ENCODE peak calls at places on chromosomes 4 and X, in four cellular contexts. P, I, H and N are unnamed samples.
A peak's percentile ranks its signal among the peaks of the same experiment; 100 is the strongest.

GRCh38 chrX:120726294-120726693 is 96.4 kb upstream of the C1GALT1C1 start:
- DNase-seq in H (no peak), I (peak; percentile 68), P (no peak), N (no peak)

GRCh38 chr4:190020790-190021717 is 6.0 kb downstream of the FRG2 start:
- DNase-seq in P (no peak), I (no peak), H (peak; percentile 51), N (peak; percentile 62)

GRCh38 chr4:31655328-31655727 is 935.2 kb downstream of the PCDH7 start:
- DNase-seq in I (no peak), P (no peak), H (no peak), N (no peak)

GRCh38 chr4:108502366-108502765 is 118.0 kb upstream of the RPL34 start:
- DNase-seq in P (no peak), H (no peak), I (no peak), N (no peak)

GRCh38 chr4:144782345-144782744 is 136.4 kb downstream of the HHIP start:
- DNase-seq in H (no peak), I (no peak), P (no peak), N (no peak)

GRCh38 chr4:140099993-140100392 is 54.0 kb downstream of the MAML3 start:
- DNase-seq in I (no peak), P (peak; percentile 65), H (no peak), N (peak; percentile 71)

GRCh38 chr4:150828159-150828558 is 186.9 kb downstream of the LRBA start:
- DNase-seq in P (no peak), H (no peak), I (peak; percentile 31), N (no peak)

GRCh38 chr4:110073045-110073845 is 125.2 kb downstream of the ELOVL6 start:
- DNase-seq in H (peak; percentile 75), I (no peak), P (no peak), N (no peak)

GRCh38 chrX:103734125-103734760 is 23.5 kb downstream of the TMEM31 start:
- DNase-seq in H (no peak), I (no peak), P (no peak), N (no peak)

GRCh38 chr4:124437853-124438495 is 274.6 kb downstream of the ANKRD50 start:
- DNase-seq in I (no peak), H (peak; percentile 28), P (no peak), N (no peak)

GRCh38 chr4:148573284-148573683 is 131.1 kb upstream of the NR3C2 start:
- DNase-seq in P (no peak), I (no peak), H (no peak), N (no peak)

GRCh38 chr4:7797330-7797729 is 142.3 kb downstream of the AFAP1 start:
- DNase-seq in I (no peak), H (no peak), P (no peak), N (no peak)

GRCh38 chrX:40849906-40850672 is 114.7 kb upstream of the MED14 start:
- DNase-seq in P (no peak), H (no peak), I (no peak), N (no peak)

GRCh38 chr4:186037182-186037581 is 31.8 kb upstream of the TLR3 start:
- DNase-seq in P (no peak), I (no peak), H (no peak), N (no peak)

GRCh38 chr4:60884545-60884944 is 315.6 kb upstream of the ADGRL3 start:
- DNase-seq in I (no peak), P (no peak), H (no peak), N (no peak)

GRCh38 chr4:53497446-53498069 is 93.7 kb downstream of the LNX1 start:
- DNase-seq in I (no peak), P (no peak), H (no peak), N (no peak)

GRCh38 chr4:111839186-111839585 is 306.1 kb upstream of the FAM241A start:
- DNase-seq in H (no peak), P (no peak), I (no peak), N (no peak)

GRCh38 chr4:138734746-138735145 is 280.8 kb upstream of the NOCT start:
- DNase-seq in I (no peak), H (no peak), P (no peak), N (no peak)

GRCh38 chrX:48509245-48509590 is 426 bp downstream of the PORCN start:
- DNase-seq in H (no peak), P (no peak), I (no peak), N (no peak)

GRCh38 chr4:146978641-146979040 is 33.0 kb upstream of the TTC29 start:
- DNase-seq in H (no peak), I (no peak), P (no peak), N (no peak)

GRCh38 chrX:153766098-153766817 is 2.2 kb downstream of the PLXNB3 start:
- DNase-seq in H (no peak), P (peak; percentile 91), I (no peak), N (peak; percentile 35)

GRCh38 chrX:33183366-33183765 is 28.0 kb downstream of the DMD start:
- DNase-seq in P (peak; percentile 2), I (no peak), H (peak; percentile 33), N (no peak)

GRCh38 chr4:4871267-4872147 is 12.0 kb downstream of the MSX1 start:
- DNase-seq in H (no peak), I (no peak), P (no peak), N (no peak)

GRCh38 chr4:152723236-152723635 is 43.4 kb upstream of the TMEM154 start:
- DNase-seq in H (no peak), I (no peak), P (no peak), N (no peak)